ENCODE peak calls at places on chromosomes 16 and 17, in four cellular contexts. K is HepG2, A is GM12891, G is SK-N-SH. Y is an unnamed sample.

GRCh38 chr17:81690549-81690948 is 6.7 kb downstream of the HGS start:
- DNase-seq in K (no peak), A (no peak), G (no peak), Y (no peak)

GRCh38 chr17:39144414-39144813 is 7.0 kb downstream of the PLXDC1 start:
- DNase-seq in K (no peak), A (no peak), G (no peak), Y (no peak)

GRCh38 chr17:81303385-81303784 is 8.3 kb upstream of the SLC38A10 start:
- DNase-seq in K (no peak), A (no peak), G (no peak), Y (no peak)

GRCh38 chr17:27038676-27039075 is 255.2 kb upstream of the WSB1 start:
- DNase-seq in K (peak; percentile 19), A (no peak), G (peak; percentile 19), Y (no peak)

GRCh38 chr16:86868746-86869145 is 290.4 kb downstream of the FOXL1 start:
- DNase-seq in K (no peak), A (no peak), G (no peak), Y (no peak)

GRCh38 chr16:2042171-2042570 is 5.5 kb downstream of the NTHL1 start:
- DNase-seq in K (no peak), A (no peak), G (no peak), Y (no peak)

GRCh38 chr16:58733248-58733670 is 857 bp downstream of the GOT2 start:
- DNase-seq in K (peak; percentile 26), A (no peak), G (peak; percentile 34), Y (no peak)

GRCh38 chr17:80538484-80538883 is 6.2 kb upstream of the RPTOR start:
- DNase-seq in K (no peak), A (no peak), G (no peak), Y (no peak)

GRCh38 chr16:88566158-88566557 is 4.0 kb upstream of the ZC3H18 start:
- DNase-seq in K (no peak), A (no peak), G (no peak), Y (no peak)

GRCh38 chr16:4534151-4534790 is 4.3 kb downstream of the CDIP1 start:
- DNase-seq in K (no peak), A (no peak), G (no peak), Y (no peak)

GRCh38 chr16:48565752-48566151 is 44.2 kb downstream of the N4BP1 start:
- DNase-seq in K (no peak), A (no peak), G (no peak), Y (no peak)

GRCh38 chr17:7548585-7549400 is at the start of gene TNFSF12:
- DNase-seq in K (no peak), A (peak; percentile 66), G (peak; percentile 92), Y (peak; percentile 59)

GRCh38 chr17:53722407-53722806 is 100.3 kb upstream of the KIF2B start:
- DNase-seq in K (no peak), A (no peak), G (no peak), Y (no peak)

GRCh38 chr17:36188891-36189306 is 7.7 kb downstream of the CCL3L1 start:
- DNase-seq in K (no peak), A (no peak), G (no peak), Y (no peak)

GRCh38 chr17:49836111-49837030 is 11.5 kb downstream of the TAC4 start:
- DNase-seq in K (peak; percentile 67), A (no peak), G (no peak), Y (no peak)

GRCh38 chr16:55324491-55325447 is 766 bp downstream of the IRX6 start:
- DNase-seq in K (no peak), A (no peak), G (peak; percentile 68), Y (no peak)

GRCh38 chr16:29992371-29992967 is 2.9 kb downstream of the HIRIP3 start:
- DNase-seq in K (no peak), A (no peak), G (no peak), Y (no peak)

DNA sequence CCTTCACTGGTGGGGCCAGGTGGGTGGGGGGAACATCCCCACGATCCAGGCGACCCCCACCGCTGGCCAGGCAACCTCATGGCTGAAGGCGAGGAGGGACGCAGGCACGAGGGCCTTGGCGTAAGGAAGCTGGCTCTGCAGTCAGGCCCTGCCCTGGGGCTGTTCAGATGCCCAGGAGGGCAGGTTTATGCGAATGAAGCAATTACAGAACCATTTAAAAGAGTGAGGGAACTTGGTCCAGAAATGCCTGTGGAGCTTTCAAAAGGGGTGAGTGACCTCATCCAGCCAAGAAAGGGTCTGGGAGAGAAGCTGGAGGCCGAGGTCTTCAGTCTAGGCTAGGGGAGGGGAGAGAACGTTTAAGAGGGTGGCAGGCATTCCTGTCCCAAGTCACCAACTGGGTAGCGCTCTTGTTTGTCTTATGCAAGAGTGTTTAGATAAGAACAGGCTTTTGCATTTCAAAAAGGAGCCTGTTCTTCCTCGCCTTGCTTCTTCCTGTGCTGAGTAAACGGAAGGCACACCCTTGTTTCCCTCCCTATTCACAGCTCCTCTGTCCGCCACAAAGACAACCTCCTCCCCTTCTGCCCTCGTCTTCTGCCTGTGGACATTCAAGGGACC is 183.5 kb upstream of the SDK2 start:
- DNase-seq in K (peak; percentile 24), A (no peak), G (no peak), Y (no peak)
- TF ChIP-seq TAF1 in K (no peak), A (no peak), G (no peak), Y (no peak)

GRCh38 chr16:28898942-28899341 is 20.7 kb downstream of the ATP2A1 start:
- DNase-seq in K (no peak), A (no peak), G (no peak), Y (no peak)
- TF ChIP-seq TAF1 in K (no peak), A (no peak), G (no peak), Y (no peak)

GRCh38 chr16:65200857-65201256 is 79.0 kb upstream of the CDH11 start:
- DNase-seq in K (no peak), A (no peak), G (no peak), Y (no peak)

GRCh38 chr16:65200374-65200773 is 78.5 kb upstream of the CDH11 start:
- DNase-seq in K (no peak), A (no peak), G (no peak), Y (no peak)

GRCh38 chr16:65196696-65197095 is 74.8 kb upstream of the CDH11 start:
- DNase-seq in K (no peak), A (no peak), G (no peak), Y (no peak)

GRCh38 chr16:65201446-65202010 is 79.7 kb upstream of the CDH11 start:
- DNase-seq in K (no peak), A (no peak), G (no peak), Y (no peak)

DNA sequence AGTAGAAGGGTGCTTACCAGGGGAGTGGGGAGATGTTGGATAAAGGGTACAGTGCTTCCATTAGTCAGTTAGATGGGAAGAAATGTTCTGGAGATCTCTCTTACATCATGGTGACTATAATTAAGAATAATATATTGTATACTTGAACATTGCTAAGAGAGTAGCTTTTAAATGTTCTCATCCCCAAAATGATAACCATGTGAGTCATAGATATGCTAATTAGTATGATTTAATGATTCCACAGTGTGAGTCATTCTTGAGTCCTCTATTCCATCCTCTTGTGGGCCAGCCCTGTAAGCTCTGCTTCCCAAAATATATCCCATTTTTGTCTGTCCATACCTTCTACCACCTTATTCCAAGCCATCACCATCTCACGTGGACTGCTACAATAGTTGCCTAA is 80.6 kb upstream of the CDH11 start:
- DNase-seq in K (no peak), A (no peak), G (no peak), Y (no peak)
- TF ChIP-seq TAF1 in K (no peak), A (no peak), G (no peak), Y (no peak)

GRCh38 chr16:83615981-83616380 is 191.8 kb upstream of the HSBP1 start:
- DNase-seq in K (no peak), A (no peak), G (no peak), Y (no peak)
- TF ChIP-seq TAF1 in K (no peak), A (no peak), G (no peak), Y (no peak)

GRCh38 chr16:84071151-84071550 is 28.6 kb upstream of the SLC38A8 start:
- DNase-seq in K (no peak), A (no peak), G (no peak), Y (no peak)

GRCh38 chr16:84074721-84075120 is 32.1 kb upstream of the SLC38A8 start:
- DNase-seq in K (no peak), A (no peak), G (no peak), Y (no peak)

GRCh38 chr16:84069540-84069939 is 26.9 kb upstream of the SLC38A8 start:
- DNase-seq in K (no peak), A (no peak), G (no peak), Y (no peak)

GRCh38 chr16:84068783-84069464 is 26.3 kb upstream of the SLC38A8 start:
- DNase-seq in K (no peak), A (no peak), G (no peak), Y (no peak)

GRCh38 chr16:84072014-84072413 is 29.4 kb upstream of the SLC38A8 start:
- DNase-seq in K (no peak), A (no peak), G (no peak), Y (no peak)
- TF ChIP-seq TAF1 in K (no peak), A (no peak), G (no peak), Y (no peak)